ENCODE peak calls at places on chromosomes 16 and 17, in four cellular contexts. One of them, this sample, is unnamed.

GRCh38 chr16:53775821-53776431 is 72.0 kb downstream of the FTO start:
- DNase-seq in K562: no peak
- DNase-seq in H1: no peak
- DNase-seq in HepG2: peak
- DNase-seq in this sample: peak

GRCh38 chr17:27499451-27500265 is 43.4 kb downstream of the KSR1 start:
- DNase-seq in K562: no peak
- DNase-seq in H1: no peak
- DNase-seq in HepG2: no peak
- DNase-seq in this sample: no peak

GRCh38 chr17:50584749-50585148 is 24.2 kb downstream of the CACNA1G start:
- DNase-seq in K562: no peak
- DNase-seq in H1: no peak
- DNase-seq in HepG2: no peak
- DNase-seq in this sample: no peak

GRCh38 chr16:1222553-1223354 is 2.3 kb downstream of the TPSG1 start:
- DNase-seq in K562: no peak
- DNase-seq in H1: no peak
- DNase-seq in HepG2: no peak
- DNase-seq in this sample: no peak

GRCh38 chr17:50176559-50177471 is 11.0 kb downstream of the SGCA start:
- DNase-seq in K562: no peak
- DNase-seq in H1: no peak
- DNase-seq in HepG2: no peak
- DNase-seq in this sample: peak

GRCh38 chr16:4009177-4009576 is 107.1 kb downstream of the ADCY9 start:
- DNase-seq in K562: no peak
- DNase-seq in H1: no peak
- DNase-seq in HepG2: no peak
- DNase-seq in this sample: no peak

GRCh38 chr16:85156869-85157268 is 44.6 kb upstream of the CIBAR2 start:
- DNase-seq in K562: no peak
- DNase-seq in H1: no peak
- DNase-seq in HepG2: no peak
- DNase-seq in this sample: no peak

GRCh38 chr17:44376124-44376523 is 12.5 kb upstream of the FAM171A2 start:
- DNase-seq in K562: peak
- DNase-seq in H1: no peak
- DNase-seq in HepG2: peak
- DNase-seq in this sample: peak

GRCh38 chr17:80885922-80886582 is 105.6 kb upstream of the CHMP6 start:
- DNase-seq in K562: no peak
- DNase-seq in H1: no peak
- DNase-seq in HepG2: no peak
- DNase-seq in this sample: no peak

GRCh38 chr16:16956376-16956775 is 514.4 kb downstream of the XYLT1 start:
- DNase-seq in K562: no peak
- DNase-seq in H1: no peak
- DNase-seq in HepG2: no peak
- DNase-seq in this sample: no peak

GRCh38 chr16:88634141-88634993 is 4.0 kb upstream of the IL17C start:
- DNase-seq in K562: peak
- DNase-seq in H1: no peak
- DNase-seq in HepG2: no peak
- DNase-seq in this sample: no peak

GRCh38 chr16:89531821-89532526 is 23.8 kb downstream of the SPG7 start:
- DNase-seq in K562: no peak
- DNase-seq in H1: no peak
- DNase-seq in HepG2: no peak
- DNase-seq in this sample: no peak

GRCh38 chr16:81945665-81946064 is 65.6 kb downstream of the SDR42E1 start:
- DNase-seq in K562: no peak
- DNase-seq in H1: no peak
- DNase-seq in HepG2: no peak
- DNase-seq in this sample: no peak

GRCh38 chr16:15765880-15766279 is 90.9 kb downstream of the MYH11 start:
- DNase-seq in K562: peak
- DNase-seq in H1: no peak
- DNase-seq in HepG2: peak
- DNase-seq in this sample: peak

GRCh38 chr17:56948491-56948890 is 12.4 kb downstream of the COIL start:
- DNase-seq in K562: no peak
- DNase-seq in H1: no peak
- DNase-seq in HepG2: no peak
- DNase-seq in this sample: no peak

GRCh38 chr16:71188956-71189712 is 41.4 kb downstream of the HYDIN start:
- DNase-seq in K562: no peak
- DNase-seq in H1: no peak
- DNase-seq in HepG2: no peak
- DNase-seq in this sample: no peak

GRCh38 chr17:62688398-62689140 is 61.1 kb downstream of the MRC2 start:
- DNase-seq in K562: no peak
- DNase-seq in H1: no peak
- DNase-seq in HepG2: no peak
- DNase-seq in this sample: no peak

GRCh38 chr17:78366109-78366848 is 6.4 kb upstream of the SOCS3 start:
- DNase-seq in K562: no peak
- DNase-seq in H1: no peak
- DNase-seq in HepG2: no peak
- DNase-seq in this sample: no peak

GRCh38 chr16:27779719-27780161 is 229.8 kb downstream of the KATNIP start:
- DNase-seq in K562: peak
- DNase-seq in H1: peak
- DNase-seq in HepG2: peak
- DNase-seq in this sample: peak

GRCh38 chr16:50271148-50272041 is 5.0 kb downstream of the ADCY7 start:
- DNase-seq in K562: peak
- DNase-seq in H1: no peak
- DNase-seq in HepG2: peak
- DNase-seq in this sample: no peak

GRCh38 chr17:80826955-80827645 is 164.5 kb upstream of the CHMP6 start:
- DNase-seq in K562: no peak
- DNase-seq in H1: no peak
- DNase-seq in HepG2: no peak
- DNase-seq in this sample: peak

GRCh38 chr17:62994931-62995330 is 28.9 kb downstream of the TANC2 start:
- DNase-seq in K562: peak
- DNase-seq in H1: no peak
- DNase-seq in HepG2: no peak
- DNase-seq in this sample: no peak

GRCh38 chr17:45666641-45667040 is 117.5 kb upstream of the CRHR1 start:
- DNase-seq in K562: no peak
- DNase-seq in H1: no peak
- DNase-seq in HepG2: no peak
- DNase-seq in this sample: no peak

GRCh38 chr17:31538080-31538762 is 146.7 kb downstream of the RAB11FIP4 start:
- DNase-seq in K562: no peak
- DNase-seq in H1: no peak
- DNase-seq in HepG2: no peak
- DNase-seq in this sample: no peak

GRCh38 chr16:83350466-83350865 is 457.3 kb upstream of the HSBP1 start:
- DNase-seq in K562: no peak
- DNase-seq in H1: no peak
- DNase-seq in HepG2: no peak
- DNase-seq in this sample: no peak

GRCh38 chr17:33444731-33445130 is 151.6 kb upstream of the ASIC2 start:
- DNase-seq in K562: no peak
- DNase-seq in H1: no peak
- DNase-seq in HepG2: no peak
- DNase-seq in this sample: no peak

GRCh38 chr17:72588961-72589360 is 468.1 kb downstream of the SOX9 start:
- DNase-seq in K562: no peak
- DNase-seq in H1: no peak
- DNase-seq in HepG2: peak
- DNase-seq in this sample: peak

GRCh38 chr16:70428178-70428998 is 10.5 kb downstream of the ST3GAL2 start:
- DNase-seq in K562: peak
- DNase-seq in H1: no peak
- DNase-seq in HepG2: peak
- DNase-seq in this sample: peak

GRCh38 chr17:8324132-8324531 is 14.1 kb downstream of the ARHGEF15 start:
- DNase-seq in K562: no peak
- DNase-seq in H1: no peak
- DNase-seq in HepG2: no peak
- DNase-seq in this sample: no peak

GRCh38 chr17:80363120-80363515 is 51.8 kb upstream of the ENDOV start:
- DNase-seq in K562: no peak
- DNase-seq in H1: no peak
- DNase-seq in HepG2: no peak
- DNase-seq in this sample: no peak

GRCh38 chr16:23556881-23557778 is at the start of the genes EARS2 and UBFD1:
- DNase-seq in K562: peak
- DNase-seq in H1: peak
- DNase-seq in HepG2: peak
- DNase-seq in this sample: peak

GRCh38 chr17:82070611-82071010 is 5.0 kb upstream of the DUS1L start:
- DNase-seq in K562: no peak
- DNase-seq in H1: no peak
- DNase-seq in HepG2: no peak
- DNase-seq in this sample: no peak

GRCh38 chr17:4856937-4857314 is 23.8 kb downstream of the MINK1 start:
- DNase-seq in K562: no peak
- DNase-seq in H1: no peak
- DNase-seq in HepG2: no peak
- DNase-seq in this sample: no peak

GRCh38 chr16:30721167-30721566 is 22.2 kb downstream of the SRCAP start:
- DNase-seq in K562: no peak
- DNase-seq in H1: no peak
- DNase-seq in HepG2: no peak
- DNase-seq in this sample: no peak

GRCh38 chr16:30722916-30723315 is 23.9 kb downstream of the SRCAP start:
- DNase-seq in K562: no peak
- DNase-seq in H1: no peak
- DNase-seq in HepG2: no peak
- DNase-seq in this sample: no peak

GRCh38 chr16:30721606-30722005 is 22.6 kb downstream of the SRCAP start:
- DNase-seq in K562: no peak
- DNase-seq in H1: no peak
- DNase-seq in HepG2: no peak
- DNase-seq in this sample: no peak

GRCh38 chr16:30723725-30724355 is 24.4 kb upstream of the PHKG2 start:
- DNase-seq in K562: no peak
- DNase-seq in H1: no peak
- DNase-seq in HepG2: no peak
- DNase-seq in this sample: no peak

DNA sequence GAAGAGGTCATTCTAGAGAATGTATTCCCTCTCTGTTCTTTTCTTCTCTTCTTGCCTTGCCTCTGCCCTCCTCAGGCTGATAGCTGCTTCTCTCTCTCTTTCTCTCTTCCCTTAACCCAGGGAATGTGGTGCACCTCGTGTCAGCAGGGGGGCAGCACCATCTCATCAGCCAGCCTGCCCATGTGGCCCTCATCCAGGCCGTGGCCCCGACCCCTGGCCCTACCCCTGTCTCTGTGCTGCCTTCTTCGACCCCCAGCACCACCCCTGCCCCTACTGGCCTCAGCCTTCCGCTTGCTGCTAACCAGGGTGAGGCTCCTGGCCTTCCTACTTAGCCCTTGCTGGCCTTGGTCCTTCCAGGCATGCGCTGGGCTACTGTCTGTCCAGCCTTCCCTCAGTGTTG is 23.5 kb downstream of the SRCAP start:
- DNase-seq in K562: peak
- DNase-seq in H1: no peak
- DNase-seq in HepG2: no peak
- DNase-seq in this sample: no peak
- TF ChIP-seq PHF8 in K562: no peak
- TF ChIP-seq PHF8 in H1: no peak
- TF ChIP-seq PHF8 in HepG2: no peak
- TF ChIP-seq PHF8 in this sample: no peak

GRCh38 chr17:19287651-19288050 is 50.5 kb downstream of the EPN2 start:
- DNase-seq in K562: no peak
- DNase-seq in H1: no peak
- DNase-seq in HepG2: no peak
- DNase-seq in this sample: no peak

GRCh38 chr17:19284005-19284959 is 47.1 kb downstream of the EPN2 start:
- DNase-seq in K562: no peak
- DNase-seq in H1: no peak
- DNase-seq in HepG2: no peak
- DNase-seq in this sample: no peak

GRCh38 chr17:19286751-19287341 is 49.7 kb downstream of the EPN2 start:
- DNase-seq in K562: no peak
- DNase-seq in H1: no peak
- DNase-seq in HepG2: no peak
- DNase-seq in this sample: no peak

GRCh38 chr17:19288453-19288852 is 51.3 kb downstream of the EPN2 start:
- DNase-seq in K562: no peak
- DNase-seq in H1: peak
- DNase-seq in HepG2: peak
- DNase-seq in this sample: peak

DNA sequence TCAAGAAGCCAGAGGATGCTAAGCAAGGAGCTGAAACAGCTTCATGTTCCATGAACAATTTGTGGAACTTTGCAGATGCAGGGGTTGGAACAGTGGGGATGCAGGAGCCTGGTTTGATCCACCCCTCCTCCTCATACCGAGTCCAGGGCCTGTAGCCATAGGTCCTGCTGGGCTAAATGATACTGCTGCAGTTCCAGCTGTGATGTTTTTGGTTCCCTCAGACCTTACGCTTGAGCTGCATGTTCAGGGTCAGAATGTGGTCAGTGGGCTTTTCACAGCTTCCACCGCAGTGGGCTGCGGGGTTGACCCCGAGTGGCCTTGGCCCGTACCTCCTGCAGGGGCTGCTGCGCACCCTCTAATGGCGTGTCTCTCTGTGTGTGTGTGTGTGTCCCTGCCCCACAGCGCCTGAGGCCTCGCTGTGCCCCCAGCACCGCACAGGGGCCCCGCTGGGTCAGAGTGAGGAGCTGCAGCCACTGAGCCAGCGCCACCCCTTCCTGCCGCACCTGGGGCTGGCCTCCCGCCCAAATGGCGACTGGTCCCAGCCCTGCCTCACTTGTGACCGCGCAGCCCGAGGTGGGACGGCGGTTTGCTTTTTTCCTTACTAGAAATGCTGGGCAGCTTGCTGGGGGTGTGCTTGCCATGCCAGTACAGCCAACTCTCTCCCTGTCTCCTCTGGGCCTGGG is 48.2 kb downstream of the EPN2 start:
- DNase-seq in K562: no peak
- DNase-seq in H1: no peak
- DNase-seq in HepG2: no peak
- DNase-seq in this sample: no peak
- TF ChIP-seq PHF8 in K562: no peak
- TF ChIP-seq PHF8 in H1: no peak
- TF ChIP-seq PHF8 in HepG2: no peak
- TF ChIP-seq PHF8 in this sample: no peak

GRCh38 chr16:73036074-73036826 is 11.7 kb downstream of the ZFHX3 start:
- DNase-seq in K562: no peak
- DNase-seq in H1: no peak
- DNase-seq in HepG2: no peak
- DNase-seq in this sample: no peak
- TF ChIP-seq PHF8 in K562: no peak
- TF ChIP-seq PHF8 in H1: no peak
- TF ChIP-seq PHF8 in HepG2: no peak
- TF ChIP-seq PHF8 in this sample: no peak

GRCh38 chr17:29136998-29137730 is 43.0 kb downstream of the MYO18A start:
- DNase-seq in K562: no peak
- DNase-seq in H1: no peak
- DNase-seq in HepG2: no peak
- DNase-seq in this sample: no peak
- TF ChIP-seq PHF8 in K562: no peak
- TF ChIP-seq PHF8 in H1: no peak
- TF ChIP-seq PHF8 in HepG2: no peak
- TF ChIP-seq PHF8 in this sample: no peak

GRCh38 chr16:72884573-72884972 is 163.4 kb downstream of the ZFHX3 start:
- DNase-seq in K562: no peak
- DNase-seq in H1: no peak
- DNase-seq in HepG2: peak
- DNase-seq in this sample: no peak
- TF ChIP-seq PHF8 in K562: no peak
- TF ChIP-seq PHF8 in H1: no peak
- TF ChIP-seq PHF8 in HepG2: no peak
- TF ChIP-seq PHF8 in this sample: no peak

This sample was measured in A549.